ENCODE peak calls at places on chromosomes 11 and 22, in eight cellular contexts. Z is NCI-H510A treated with DMSO at 0.1 percent for 48 hours, D is activated gamma-delta T cell treated with Interleukin-2 at 50 U/mL for 16 hours, S is endodermal cell, H is body of pancreas, Q is HEK293T, Y is epithelial cell of esophagus, U is HL-60. F is an unnamed sample.

GRCh38 chr11:8092587-8093424 is 11.8 kb downstream of the TUB start:
- DNase-seq in H (peak), Q (peak), S (peak), D (no peak), Y (peak), Z (peak), U (peak), F (peak)

GRCh38 chr11:123641495-123641840 is 13.0 kb downstream of the SCN3B start:
- DNase-seq in H (no peak), S (peak), Z (no peak), U (no peak), Q (no peak), D (no peak), Y (no peak), F (no peak)

GRCh38 chr22:27097481-27097880 is 440.1 kb downstream of the MIAT start:
- DNase-seq in Y (no peak), U (no peak), H (no peak), S (peak), D (no peak), Z (no peak), Q (no peak), F (no peak)

GRCh38 chr22:19776433-19777031 is 16.0 kb downstream of the TBX1 start:
- DNase-seq in H (no peak), U (no peak), Y (no peak), S (peak), D (no peak), Q (no peak), Z (no peak), F (no peak)

GRCh38 chr11:105298630-105299029 is 159.1 kb upstream of the CARD18 start:
- DNase-seq in S (no peak), Y (peak), Q (no peak), U (no peak), Z (no peak), D (no peak), H (no peak), F (peak)

GRCh38 chr22:40637181-40638150 is 947 bp upstream of the MRTFA start:
- DNase-seq in H (no peak), U (no peak), S (peak), Q (peak), Z (peak), Y (peak), D (peak), F (peak)

GRCh38 chr11:124825876-124826275 is 25.7 kb upstream of the MSANTD2 start:
- DNase-seq in S (no peak), Z (no peak), H (no peak), U (no peak), D (no peak), Q (no peak), Y (no peak), F (no peak)

GRCh38 chr11:44301856-44302231 is 8.1 kb downstream of the ALX4 start:
- DNase-seq in S (no peak), U (peak), Q (no peak), Z (no peak), H (no peak), Y (no peak), D (no peak), F (peak)

GRCh38 chr22:23071163-23072034 is 1.1 kb downstream of the GNAZ start:
- DNase-seq in H (peak), Y (no peak), Q (no peak), S (no peak), D (no peak), Z (no peak), U (no peak), F (no peak)

GRCh38 chr11:33864479-33864878 is 27.4 kb downstream of the LMO2 start:
- DNase-seq in S (no peak), U (no peak), Q (no peak), Z (no peak), H (no peak), D (no peak), Y (no peak), F (no peak)

GRCh38 chr22:47341464-47341863 is 579.0 kb downstream of the TBC1D22A start:
- DNase-seq in Q (no peak), D (no peak), S (no peak), H (no peak), Y (no peak), Z (no peak), U (no peak), F (no peak)

GRCh38 chr11:94734563-94735275 is 33.4 kb upstream of the AMOTL1 start:
- DNase-seq in Y (peak), D (no peak), H (no peak), S (peak), Z (no peak), U (no peak), Q (no peak), F (peak)

GRCh38 chr11:27757953-27758352 is 57.7 kb upstream of the BDNF start:
- DNase-seq in Z (no peak), U (no peak), S (no peak), H (no peak), D (no peak), Y (peak), Q (no peak), F (peak)

GRCh38 chr22:39622881-39623367 is 52.4 kb downstream of the CACNA1I start:
- DNase-seq in Q (peak), U (peak), H (peak), S (peak), Y (peak), Z (no peak), D (peak), F (peak)

GRCh38 chr11:15594607-15595006 is 479.9 kb downstream of the INSC start:
- DNase-seq in Q (no peak), Z (no peak), S (peak), Y (no peak), U (no peak), D (no peak), H (no peak), F (no peak)

GRCh38 chr11:35419713-35420333 is 465 bp upstream of the SLC1A2 start:
- DNase-seq in Y (no peak), D (no peak), U (no peak), H (no peak), S (peak), Q (peak), Z (no peak), F (no peak)

GRCh38 chr11:13098067-13098466 is 89.0 kb downstream of the RASSF10 start:
- DNase-seq in U (no peak), H (no peak), Q (no peak), S (no peak), D (no peak), Z (no peak), Y (peak), F (peak)

GRCh38 chr11:74138572-74138971 is 32.2 kb downstream of the C2CD3 start:
- DNase-seq in D (no peak), Z (peak), H (no peak), Y (peak), U (no peak), Q (no peak), S (no peak), F (peak)

GRCh38 chr11:117019871-117020270 is 78.4 kb downstream of the SIK3 start:
- DNase-seq in D (no peak), Z (no peak), S (no peak), U (no peak), H (no peak), Q (no peak), Y (no peak), F (no peak)

GRCh38 chr11:118660646-118661424 is 18.6 kb downstream of the TREH start:
- DNase-seq in S (no peak), Z (peak), H (peak), Q (no peak), Y (no peak), D (no peak), U (no peak), F (no peak)

GRCh38 chr11:95147364-95147905 is 57.8 kb downstream of the ENDOD1 start:
- DNase-seq in Z (no peak), Q (no peak), S (no peak), H (peak), U (peak), Y (peak), D (no peak), F (peak)

GRCh38 chr22:38075105-38075825 is 8.7 kb downstream of the SLC16A8 start:
- DNase-seq in S (no peak), U (no peak), Z (no peak), Q (no peak), D (no peak), Y (no peak), H (no peak), F (no peak)